ENCODE peak calls at places on chromosomes 5 and 9, in five cellular contexts. K is HepG2, B is H1, W is K562, A is GM12878. M is an unnamed sample.

GRCh38 chr9:108889649-108890067 is 27.6 kb downstream of the ACTL7A start:
- DNase-seq in W (no peak), K (peak), B (no peak), A (no peak), M (peak)

GRCh38 chr9:13351768-13352386 is 72.4 kb upstream of the MPDZ start:
- DNase-seq in K (peak), B (no peak), W (peak), A (no peak), M (peak)

GRCh38 chr5:38782185-38782584 is 63.6 kb upstream of the OSMR start:
- DNase-seq in W (no peak), A (no peak), B (no peak), K (no peak), M (no peak)

GRCh38 chr5:115573133-115573532 is 28.6 kb upstream of the FEM1C start:
- DNase-seq in K (no peak), B (no peak), W (no peak), A (no peak), M (no peak)

GRCh38 chr5:96338089-96338488 is 95.0 kb downstream of the PCSK1 start:
- DNase-seq in W (no peak), K (no peak), A (no peak), B (no peak), M (no peak)

GRCh38 chr5:145957388-145957787 is 21.0 kb downstream of the SH3RF2 start:
- DNase-seq in W (no peak), A (no peak), K (no peak), B (no peak), M (no peak)

GRCh38 chr5:113081881-113082546 is 105.4 kb downstream of the DCP2 start:
- DNase-seq in W (no peak), K (no peak), B (no peak), A (no peak), M (no peak)

GRCh38 chr5:115169392-115170127 is at the start of gene TRIM36:
- DNase-seq in A (peak), B (peak), K (peak), W (peak), M (peak)

GRCh38 chr9:134425401-134425800 is 99.1 kb downstream of the RXRA start:
- DNase-seq in W (peak), A (no peak), K (no peak), B (no peak), M (no peak)

GRCh38 chr9:125380406-125380805 is 118.8 kb downstream of the GAPVD1 start:
- DNase-seq in B (no peak), A (no peak), W (no peak), K (no peak), M (no peak)

GRCh38 chr5:74342948-74343682 is 297.4 kb downstream of the ENC1 start:
- DNase-seq in W (peak), K (no peak), A (no peak), B (no peak), M (no peak)

GRCh38 chr9:91500509-91501011 is 76.9 kb upstream of the NFIL3 start:
- DNase-seq in A (no peak), K (no peak), W (peak), B (no peak), M (peak)

GRCh38 chr9:98992885-98993569 is 49.3 kb downstream of the COL15A1 start:
- DNase-seq in W (no peak), K (no peak), B (no peak), A (peak), M (no peak)

GRCh38 chr9:98991981-98992884 is 48.5 kb downstream of the COL15A1 start:
- DNase-seq in B (no peak), A (no peak), K (no peak), W (no peak), M (no peak)

GRCh38 chr9:98990181-98990870 is 46.6 kb downstream of the COL15A1 start:
- DNase-seq in K (no peak), W (no peak), A (no peak), B (no peak), M (no peak)

GRCh38 chr9:98986866-98987653 is 43.4 kb downstream of the COL15A1 start:
- DNase-seq in B (no peak), K (no peak), A (no peak), W (no peak), M (no peak)

DNA sequence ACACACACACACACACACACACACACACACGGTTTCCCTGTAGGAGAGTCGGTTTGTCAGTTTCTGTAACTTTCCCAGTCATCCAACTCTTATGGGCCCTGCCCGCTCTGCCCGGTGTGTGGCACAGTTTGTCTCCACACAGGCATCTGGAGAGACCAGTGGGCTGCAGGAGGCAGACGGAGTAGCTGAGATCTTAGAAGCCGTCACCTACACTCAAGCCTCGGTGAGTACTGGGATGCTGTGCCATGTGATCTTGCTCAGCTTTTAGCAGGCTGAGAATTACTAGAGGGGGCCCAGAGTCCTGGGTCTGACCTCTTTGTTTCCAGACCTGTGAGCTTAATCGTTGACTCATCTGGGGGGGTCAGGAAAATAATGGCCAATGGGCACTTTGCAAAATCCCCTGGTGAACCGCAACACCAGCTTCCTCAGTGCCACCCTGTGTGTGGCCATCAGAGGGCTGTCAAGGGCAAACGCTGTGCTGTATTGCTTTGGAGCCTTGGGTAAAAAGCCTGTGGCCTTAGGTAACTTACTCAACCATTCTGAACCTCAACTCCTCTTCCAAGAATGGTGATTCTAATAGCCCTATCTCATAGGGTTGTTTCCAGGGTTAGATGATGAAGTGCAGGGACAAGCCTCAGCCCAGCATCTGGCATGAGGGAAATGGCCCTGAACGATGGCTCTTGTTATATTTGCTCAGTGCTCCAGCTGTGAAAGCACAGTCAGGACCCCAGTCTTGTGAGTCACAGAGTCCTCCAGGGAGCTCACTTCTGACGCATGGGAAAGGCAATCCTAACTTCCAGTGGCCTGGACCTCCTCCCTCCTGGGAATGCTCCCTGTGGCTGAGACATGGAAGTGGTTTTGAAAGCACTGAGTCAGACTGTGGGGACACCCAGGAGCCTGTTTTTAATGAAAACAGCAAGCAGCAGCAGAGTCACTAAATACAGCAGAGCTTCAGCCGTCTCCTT is 45.6 kb downstream of the COL15A1 start:
- DNase-seq in K (peak), B (no peak), W (no peak), A (peak), M (peak)
- TF ChIP-seq POLR2A in K (no peak), B (no peak), W (no peak), A (no peak), M (no peak)

GRCh38 chr5:149605354-149605997 is 24.2 kb downstream of the ARHGEF37 start:
- DNase-seq in A (no peak), W (no peak), B (no peak), K (no peak), M (no peak)
- TF ChIP-seq POLR2AphosphoS5 in A (no peak), W (no peak), B (no peak), K (no peak), M (no peak)

GRCh38 chr9:112112941-112113399 is 62.1 kb downstream of the SUSD1 start:
- DNase-seq in A (no peak), W (no peak), B (peak), K (peak), M (peak)

GRCh38 chr9:112112519-112112918 is 62.6 kb downstream of the SUSD1 start:
- DNase-seq in B (no peak), A (no peak), W (no peak), K (no peak), M (peak)

GRCh38 chr9:112115109-112115508 is 60.0 kb downstream of the SUSD1 start:
- DNase-seq in W (no peak), A (no peak), K (no peak), B (peak), M (no peak)

GRCh38 chr9:112119225-112120045 is 55.7 kb downstream of the SUSD1 start:
- DNase-seq in B (peak), K (peak), W (no peak), A (no peak), M (peak)

DNA sequence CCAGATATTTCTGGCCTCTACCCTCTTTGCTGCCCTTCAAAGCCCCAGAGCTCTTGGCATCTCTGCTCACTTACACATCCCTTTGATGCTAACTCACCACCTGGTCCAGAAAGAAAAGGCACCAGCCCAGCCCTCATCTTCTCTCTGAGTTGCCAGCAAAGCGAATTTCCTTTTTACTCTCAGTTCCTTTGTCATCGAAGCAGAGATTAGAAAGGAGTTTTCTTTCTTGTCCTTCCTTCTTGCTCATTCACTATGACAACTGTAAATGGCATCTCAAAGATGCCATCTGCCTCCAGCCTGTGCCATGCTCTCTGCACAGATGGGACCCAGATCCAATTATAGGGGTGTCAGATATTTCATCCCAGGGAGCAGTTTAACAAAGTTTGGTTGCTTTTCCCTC is 59.1 kb downstream of the SUSD1 start:
- DNase-seq in B (peak), A (no peak), W (no peak), K (no peak), M (no peak)
- TF ChIP-seq ATF3 in B (no peak), A (no peak), W (no peak), K (no peak), M (no peak)

DNA sequence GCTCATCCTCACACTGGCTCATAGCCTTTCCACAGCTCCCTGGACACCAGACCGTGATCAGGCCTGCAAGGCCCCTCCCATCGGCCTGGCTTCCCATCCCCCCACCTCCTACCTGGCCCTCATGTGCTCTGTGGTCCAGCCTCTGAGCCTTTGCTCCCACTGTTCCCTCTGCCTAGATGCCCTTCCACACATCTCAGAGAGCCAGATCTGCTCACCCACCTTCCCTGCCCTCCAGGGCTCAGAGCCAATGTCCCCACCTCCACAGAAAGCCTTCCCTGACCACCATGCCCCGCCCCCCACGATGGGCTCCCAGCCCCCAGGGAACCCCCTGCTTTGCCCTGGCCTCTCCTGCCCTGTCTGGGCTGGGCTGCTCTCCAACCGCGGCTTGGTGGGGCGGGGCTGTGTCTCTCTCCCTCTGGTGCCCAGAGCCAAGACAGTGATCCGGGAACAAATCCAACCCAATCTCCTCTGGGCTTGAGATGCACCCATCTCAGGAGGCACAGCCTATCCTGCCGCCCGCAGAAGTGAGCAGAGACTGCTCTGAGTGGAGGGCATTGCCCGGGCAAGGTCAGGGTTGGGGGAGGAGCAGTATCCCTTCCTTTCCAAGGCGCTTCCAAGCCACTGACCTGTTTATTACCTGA is 1.6 kb downstream of the NINJ1 start:
- DNase-seq in W (peak), A (no peak), K (no peak), B (no peak), M (no peak)
- TF ChIP-seq POLR2A in W (no peak), A (no peak), K (no peak), B (no peak), M (no peak)

DNA sequence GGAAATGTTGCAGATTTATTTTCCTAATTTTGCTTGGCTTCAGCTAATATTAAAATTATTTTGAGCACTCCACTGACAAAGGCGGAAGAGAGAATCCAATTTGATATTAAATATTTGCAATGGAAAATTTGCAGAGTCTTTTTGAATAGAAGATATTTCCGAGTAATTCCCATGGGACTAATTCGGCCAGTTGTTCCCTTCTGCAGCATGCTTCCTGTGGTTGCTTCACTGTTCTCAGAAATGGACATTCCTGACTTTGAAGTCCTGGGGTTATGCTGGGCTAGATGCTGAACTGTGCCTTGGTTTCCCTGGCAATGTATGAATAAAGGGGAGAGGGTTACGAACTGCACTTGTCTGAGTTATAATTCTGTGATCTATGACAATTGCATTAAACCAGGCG is 114.4 kb upstream of the SPRY4 start:
- DNase-seq in A (no peak), B (no peak), K (no peak), W (no peak), M (no peak)
- TF ChIP-seq POLR2AphosphoS5 in A (no peak), B (no peak), K (no peak), W (no peak), M (no peak)

DNA sequence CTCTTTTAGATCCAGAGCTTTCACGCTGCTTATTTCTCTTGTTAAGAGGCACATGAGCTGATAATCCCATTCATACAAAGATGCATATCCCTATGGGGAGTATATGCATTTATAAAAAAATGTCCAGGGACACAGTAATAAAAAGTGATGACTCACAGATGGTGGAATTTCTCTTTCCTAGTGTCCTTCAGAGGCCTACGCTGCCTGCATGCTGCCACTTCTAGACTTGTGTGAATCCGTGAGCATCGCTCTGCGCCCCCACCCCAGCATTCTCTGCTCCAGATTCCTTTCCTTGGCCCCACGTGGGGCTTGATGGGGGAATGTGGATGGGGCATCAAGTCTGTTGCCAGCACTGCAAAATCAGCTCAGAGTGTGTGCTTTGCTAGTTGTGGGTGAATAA is 22.6 kb upstream of the RASGRF2 start:
- DNase-seq in A (no peak), W (no peak), K (no peak), B (no peak), M (no peak)
- TF ChIP-seq ATF3 in A (no peak), W (no peak), K (no peak), B (no peak), M (no peak)

DNA sequence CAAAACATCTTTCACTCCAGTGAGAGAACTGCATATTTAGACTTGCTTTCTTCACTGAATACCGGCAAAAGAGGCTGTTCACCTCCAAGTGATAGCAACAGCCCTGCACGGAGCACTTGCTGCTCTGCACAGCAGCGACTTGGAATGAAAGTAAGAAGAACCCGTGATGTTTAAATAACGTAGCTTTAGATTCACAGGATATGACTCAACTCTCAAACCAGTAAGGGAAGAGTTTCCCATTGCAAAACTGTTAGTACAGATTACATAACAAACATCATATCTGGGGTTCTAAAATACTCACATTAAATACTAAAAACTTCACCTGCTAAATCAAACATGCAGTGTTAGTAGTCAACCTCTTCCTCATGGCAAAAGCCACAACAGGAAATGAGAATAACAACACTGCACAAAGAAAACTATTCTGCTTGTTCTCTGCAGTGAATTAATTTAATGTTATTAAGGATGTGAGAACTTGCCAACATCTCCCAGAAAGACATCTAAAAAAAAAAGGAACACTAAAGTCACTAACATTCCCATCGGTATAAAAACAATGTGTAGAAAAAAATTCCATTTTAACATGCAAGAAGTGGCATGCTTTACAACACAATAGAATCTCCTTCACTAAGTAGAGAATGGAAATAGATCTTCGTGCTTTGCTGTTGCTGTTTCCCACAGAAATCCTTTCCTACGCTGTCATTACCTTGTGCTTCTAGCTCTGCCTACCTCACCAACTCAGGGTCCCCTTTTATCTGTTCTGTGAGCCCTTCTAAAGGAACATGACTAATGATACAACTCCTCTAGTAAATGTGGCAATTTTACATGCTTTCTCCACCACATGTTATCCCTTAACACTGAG is 203.2 kb downstream of the MCTP1 start:
- DNase-seq in W (no peak), B (no peak), A (peak), K (peak), M (no peak)
- TF ChIP-seq POLR2A in W (no peak), B (no peak), A (peak), K (no peak), M (no peak)

GRCh38 chr5:2780421-2781171 is 29.1 kb upstream of the IRX2 start:
- DNase-seq in K (no peak), W (no peak), A (no peak), B (no peak), M (no peak)
- TF ChIP-seq POLR2AphosphoS5 in K (no peak), W (no peak), A (no peak), B (no peak), M (no peak)

GRCh38 chr5:675111-675875 is 17.9 kb downstream of the TPPP start:
- DNase-seq in A (no peak), B (no peak), K (no peak), W (no peak), M (no peak)

GRCh38 chr5:675876-676698 is 17.1 kb downstream of the TPPP start:
- DNase-seq in A (no peak), W (no peak), B (peak), K (no peak), M (no peak)

GRCh38 chr5:674630-675011 is 18.5 kb downstream of the TPPP start:
- DNase-seq in K (no peak), A (no peak), B (peak), W (no peak), M (no peak)

GRCh38 chr5:676699-677076 is 16.5 kb downstream of the TPPP start:
- DNase-seq in W (no peak), B (no peak), A (no peak), K (no peak), M (no peak)

DNA sequence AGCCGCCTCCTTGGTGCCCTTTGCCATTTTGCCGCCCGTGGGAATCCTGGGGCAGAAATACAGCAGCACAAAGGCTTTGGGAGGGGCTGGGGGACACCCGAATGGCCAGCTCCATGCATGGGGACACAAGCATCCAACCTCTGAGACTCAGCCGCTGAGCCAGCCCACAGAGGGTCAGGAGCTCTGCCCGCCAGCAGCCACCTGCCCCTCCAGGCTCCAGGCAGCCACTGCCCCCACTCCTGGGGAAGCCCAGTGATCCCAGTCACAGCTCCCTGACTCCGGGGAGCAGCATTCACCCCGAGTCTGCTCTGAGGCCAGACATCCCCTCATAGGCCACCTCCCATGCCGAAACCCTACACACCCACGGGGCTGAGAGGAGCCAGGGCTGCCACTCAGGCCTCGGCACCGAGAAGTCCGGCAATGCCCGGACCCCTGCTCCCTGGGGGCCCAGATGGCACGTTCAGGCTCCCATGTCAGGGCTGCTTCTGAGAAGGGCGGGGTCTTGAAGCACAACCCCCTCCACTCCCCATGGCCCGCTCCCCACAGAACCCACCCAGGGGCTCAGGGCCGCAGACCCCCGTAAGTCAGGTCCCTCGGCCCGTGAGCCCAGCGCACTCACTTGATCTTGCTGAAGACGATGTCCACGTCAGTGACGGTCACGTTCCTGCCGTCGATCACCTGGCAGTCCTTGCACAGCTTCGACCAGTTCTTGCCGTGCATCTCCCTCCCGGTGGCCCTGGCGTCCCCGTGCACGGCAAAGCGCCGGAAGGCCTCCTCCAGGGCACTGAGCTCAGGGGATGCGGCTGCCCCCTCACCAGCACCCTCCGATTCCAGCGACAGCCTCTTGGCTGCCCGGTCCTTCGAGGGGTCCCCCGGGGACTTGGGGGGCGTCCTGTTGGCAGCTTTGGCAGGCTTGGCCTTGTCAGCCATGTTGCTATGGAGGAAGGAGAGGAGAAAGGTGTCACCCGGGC is 15.7 kb downstream of the TPPP start:
- DNase-seq in A (no peak), W (no peak), B (no peak), K (no peak), M (no peak)
- TF ChIP-seq ATF3 in A (no peak), W (no peak), B (no peak), K (no peak), M (no peak)

GRCh38 chr9:96417051-96417586 is 1.1 kb downstream of the ZNF367 start:
- DNase-seq in A (peak), W (peak), K (peak), B (peak), M (peak)
- TF ChIP-seq POLR2A in A (peak), W (peak), K (peak), B (peak), M (no peak)